ENCODE peak calls at places on chromosomes 5 and 9, in seven cellular contexts. One of them, this sample, is unnamed.

GRCh38 chr9:33202552-33203300 is 35.6 kb upstream of the B4GALT1 start:
- DNase-seq in tibial nerve: peak
- DNase-seq in substantia nigra: peak
- DNase-seq in AG09309: no peak
- DNase-seq in fibroblast of the conjunctiva: no peak
- DNase-seq in stimulated activated CD4-positive, alpha-beta T cell treated with anti-CD3 and anti-CD28 coated beads, Interleukin-15, amount 100 ng/mL, for 1 hour: no peak
- DNase-seq in NCI-H460: no peak
- DNase-seq in this sample: no peak

GRCh38 chr9:116959775-116960174 is 272.7 kb downstream of the TRIM32 start:
- DNase-seq in stimulated activated CD4-positive, alpha-beta T cell treated with anti-CD3 and anti-CD28 coated beads, Interleukin-15, amount 100 ng/mL, for 1 hour: no peak
- DNase-seq in AG09309: no peak
- DNase-seq in substantia nigra: peak
- DNase-seq in NCI-H460: no peak
- DNase-seq in fibroblast of the conjunctiva: no peak
- DNase-seq in tibial nerve: no peak
- DNase-seq in this sample: peak

GRCh38 chr5:16383544-16384057 is 82.0 kb downstream of the ZNF622 start:
- DNase-seq in NCI-H460: no peak
- DNase-seq in substantia nigra: no peak
- DNase-seq in AG09309: no peak
- DNase-seq in stimulated activated CD4-positive, alpha-beta T cell treated with anti-CD3 and anti-CD28 coated beads, Interleukin-15, amount 100 ng/mL, for 1 hour: no peak
- DNase-seq in tibial nerve: no peak
- DNase-seq in fibroblast of the conjunctiva: no peak
- DNase-seq in this sample: no peak

GRCh38 chr5:42960472-42960871 is 79.6 kb downstream of the ANXA2R start:
- DNase-seq in fibroblast of the conjunctiva: no peak
- DNase-seq in tibial nerve: no peak
- DNase-seq in stimulated activated CD4-positive, alpha-beta T cell treated with anti-CD3 and anti-CD28 coated beads, Interleukin-15, amount 100 ng/mL, for 1 hour: no peak
- DNase-seq in AG09309: no peak
- DNase-seq in substantia nigra: no peak
- DNase-seq in NCI-H460: no peak
- DNase-seq in this sample: no peak

GRCh38 chr9:692636-693459 is 148.6 kb upstream of the DMRT1 start:
- DNase-seq in AG09309: no peak
- DNase-seq in stimulated activated CD4-positive, alpha-beta T cell treated with anti-CD3 and anti-CD28 coated beads, Interleukin-15, amount 100 ng/mL, for 1 hour: no peak
- DNase-seq in tibial nerve: no peak
- DNase-seq in substantia nigra: peak
- DNase-seq in fibroblast of the conjunctiva: no peak
- DNase-seq in NCI-H460: no peak
- DNase-seq in this sample: peak

GRCh38 chr5:145830594-145830993 is 4.5 kb downstream of the PRELID2 start:
- DNase-seq in fibroblast of the conjunctiva: peak
- DNase-seq in AG09309: peak
- DNase-seq in stimulated activated CD4-positive, alpha-beta T cell treated with anti-CD3 and anti-CD28 coated beads, Interleukin-15, amount 100 ng/mL, for 1 hour: no peak
- DNase-seq in NCI-H460: no peak
- DNase-seq in tibial nerve: no peak
- DNase-seq in substantia nigra: no peak
- DNase-seq in this sample: no peak

GRCh38 chr9:134323741-134324358 is 2.4 kb upstream of the RXRA start:
- DNase-seq in substantia nigra: peak
- DNase-seq in AG09309: no peak
- DNase-seq in fibroblast of the conjunctiva: no peak
- DNase-seq in tibial nerve: peak
- DNase-seq in stimulated activated CD4-positive, alpha-beta T cell treated with anti-CD3 and anti-CD28 coated beads, Interleukin-15, amount 100 ng/mL, for 1 hour: no peak
- DNase-seq in NCI-H460: no peak
- DNase-seq in this sample: peak

GRCh38 chr5:90902681-90903386 is 344.2 kb downstream of the ADGRV1 start:
- DNase-seq in stimulated activated CD4-positive, alpha-beta T cell treated with anti-CD3 and anti-CD28 coated beads, Interleukin-15, amount 100 ng/mL, for 1 hour: no peak
- DNase-seq in fibroblast of the conjunctiva: no peak
- DNase-seq in substantia nigra: no peak
- DNase-seq in tibial nerve: no peak
- DNase-seq in AG09309: no peak
- DNase-seq in NCI-H460: no peak
- DNase-seq in this sample: no peak

GRCh38 chr5:180161420-180162303 is 47.3 kb downstream of the RASGEF1C start:
- DNase-seq in substantia nigra: peak
- DNase-seq in fibroblast of the conjunctiva: no peak
- DNase-seq in NCI-H460: no peak
- DNase-seq in stimulated activated CD4-positive, alpha-beta T cell treated with anti-CD3 and anti-CD28 coated beads, Interleukin-15, amount 100 ng/mL, for 1 hour: no peak
- DNase-seq in tibial nerve: no peak
- DNase-seq in AG09309: no peak
- DNase-seq in this sample: peak

GRCh38 chr5:125291447-125291846 is 545.0 kb upstream of the ZNF608 start:
- DNase-seq in substantia nigra: no peak
- DNase-seq in fibroblast of the conjunctiva: no peak
- DNase-seq in NCI-H460: no peak
- DNase-seq in tibial nerve: no peak
- DNase-seq in AG09309: no peak
- DNase-seq in stimulated activated CD4-positive, alpha-beta T cell treated with anti-CD3 and anti-CD28 coated beads, Interleukin-15, amount 100 ng/mL, for 1 hour: no peak
- DNase-seq in this sample: no peak

This sample was measured in globus pallidus.